ENCODE peak calls at places on chromosomes 2 and 18, in six cellular contexts. U is neural crest cell, P is fibroblast of villous mesenchyme, E is fibroblast of mammary gland, V is cardiac muscle cell, B is endodermal cell. S is an unnamed sample.

GRCh38 chr2:71608034-71608433 is 154.7 kb downstream of the DYSF start:
- DNase-seq in U (no peak), P (no peak), E (no peak), V (no peak), B (peak; percentile 33), S (no peak)

GRCh38 chr2:119888673-119889072 is 124.2 kb upstream of the EPB41L5 start:
- DNase-seq in U (no peak), P (peak; percentile 76), E (peak; percentile 92), V (peak; percentile 76), B (no peak), S (no peak)

GRCh38 chr2:67923696-67924095 is 139.1 kb downstream of the C1D start:
- DNase-seq in U (no peak), P (no peak), E (peak; percentile 34), V (peak; percentile 29), B (no peak), S (no peak)

GRCh38 chr2:122368576-122369243 is 613.3 kb downstream of the TSN start:
- DNase-seq in U (no peak), P (no peak), E (no peak), V (peak; percentile 14), B (peak; percentile 52), S (no peak)

GRCh38 chr2:26279886-26280285 is 35.1 kb downstream of the HADHB start:
- DNase-seq in U (no peak), P (no peak), E (no peak), V (no peak), B (no peak), S (no peak)

GRCh38 chr2:166081131-166081632 is 46.6 kb downstream of the SCN1A start:
- DNase-seq in U (no peak), P (no peak), E (no peak), V (no peak), B (no peak), S (no peak)

GRCh38 chr18:70931942-70932814 is 643.3 kb downstream of the SOCS6 start:
- DNase-seq in U (no peak), P (peak; percentile 11), E (peak; percentile 45), V (peak; percentile 71), B (no peak), S (no peak)

GRCh38 chr2:40625849-40626248 is 174.0 kb upstream of the SLC8A1 start:
- DNase-seq in U (no peak), P (peak; percentile 72), E (peak; percentile 91), V (peak; percentile 71), B (no peak), S (no peak)

GRCh38 chr18:34083910-34084309 is 140.8 kb downstream of the NOL4 start:
- DNase-seq in U (no peak), P (no peak), E (no peak), V (no peak), B (no peak), S (no peak)

GRCh38 chr2:120264995-120265394 is 12.3 kb downstream of the RALB start:
- DNase-seq in U (no peak), P (no peak), E (no peak), V (no peak), B (no peak), S (no peak)

GRCh38 chr2:181047829-181048228 is 67.4 kb downstream of the UBE2E3 start:
- DNase-seq in U (no peak), P (no peak), E (no peak), V (no peak), B (no peak), S (no peak)

GRCh38 chr2:30942430-30942829 is 135.2 kb upstream of the CAPN13 start:
- DNase-seq in U (no peak), P (no peak), E (no peak), V (no peak), B (no peak), S (no peak)

GRCh38 chr2:86238354-86238753 is 39.1 kb downstream of the MRPL35 start:
- DNase-seq in U (no peak), P (no peak), E (no peak), V (no peak), B (no peak), S (no peak)

GRCh38 chr18:6644841-6645240 is 84.7 kb upstream of the ARHGAP28 start:
- DNase-seq in U (no peak), P (no peak), E (no peak), V (no peak), B (peak; percentile 61), S (no peak)

GRCh38 chr2:233638836-233639235 is 2.6 kb downstream of the UGT1A10 start:
- DNase-seq in U (no peak), P (no peak), E (no peak), V (no peak), B (no peak), S (no peak)

GRCh38 chr2:222969491-222969890 is 82.5 kb upstream of the KCNE4 start:
- DNase-seq in U (no peak), P (peak; percentile 75), E (peak; percentile 73), V (peak; percentile 86), B (no peak), S (no peak)

GRCh38 chr2:193966590-193966989 is 1690.4 kb upstream of the SLC39A10 start:
- DNase-seq in U (no peak), P (peak; percentile 48), E (peak; percentile 82), V (peak; percentile 81), B (peak; percentile 59), S (no peak)

GRCh38 chr2:193965263-193965662 is 1691.8 kb upstream of the SLC39A10 start:
- DNase-seq in U (no peak), P (no peak), E (no peak), V (no peak), B (peak; percentile 79), S (no peak)

DNA sequence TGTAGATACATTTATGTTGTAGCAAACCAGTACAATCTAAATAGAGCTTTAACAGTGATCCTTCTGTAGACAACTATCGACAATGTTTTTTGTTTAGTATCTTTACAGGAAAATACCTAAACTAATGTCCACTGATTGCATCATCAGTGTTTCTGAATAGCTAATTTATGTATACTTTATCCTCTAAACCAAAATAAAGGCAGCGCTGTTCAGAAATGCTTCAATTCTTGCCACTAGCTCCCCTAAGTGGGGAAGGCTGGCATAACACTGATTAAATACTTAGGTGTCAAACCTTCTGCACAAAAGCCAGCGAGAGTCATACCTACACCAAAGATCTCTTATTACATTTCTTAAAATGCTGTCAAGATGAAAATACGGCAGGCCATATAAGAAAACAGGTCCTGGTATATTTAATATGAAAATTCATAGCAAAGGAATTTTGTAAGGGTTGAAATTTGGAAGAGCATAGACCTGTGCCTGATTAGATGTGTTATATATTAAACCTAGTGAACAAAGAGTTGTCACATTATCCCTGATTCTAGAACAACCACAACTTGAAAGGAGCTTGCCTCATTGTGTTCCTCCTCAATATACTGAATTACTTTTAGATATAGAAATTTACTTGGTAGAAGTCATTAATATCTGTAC is 1693.4 kb upstream of the SLC39A10 start:
- DNase-seq in U (peak; percentile 36), P (peak; percentile 45), E (peak; percentile 61), V (peak; percentile 73), B (peak; percentile 56), S (no peak)
- TF ChIP-seq CTCF in U (peak; percentile 73), P (peak; percentile 44), E (peak; percentile 76), V (peak; percentile 71), B (peak; percentile 80), S (peak; percentile 47)

DNA sequence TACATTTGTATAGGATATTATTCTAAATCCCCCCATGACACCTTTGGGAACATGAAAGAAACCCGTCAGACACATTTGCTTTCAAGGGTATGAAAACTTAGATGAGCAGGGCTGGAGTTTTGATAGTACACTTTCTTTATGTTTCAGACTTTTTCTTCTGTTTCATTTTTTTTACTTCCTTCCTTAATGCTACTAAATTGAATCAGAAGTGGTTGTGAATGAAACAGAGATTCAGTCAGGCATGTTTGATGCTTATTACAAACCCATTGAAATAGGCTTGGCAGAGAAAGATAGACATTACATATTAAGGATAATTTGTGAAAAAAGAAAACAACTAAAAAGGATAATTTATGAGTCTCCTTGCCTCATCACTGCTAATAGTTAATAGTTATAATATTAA is 26.8 kb downstream of the SLC30A6 start:
- DNase-seq in U (no peak), P (no peak), E (no peak), V (no peak), B (no peak), S (no peak)
- TF ChIP-seq CTCF in U (no peak), P (no peak), E (no peak), V (no peak), B (no peak), S (no peak)

GRCh38 chr2:10276481-10277292 is 26.0 kb upstream of the HPCAL1 start:
- DNase-seq in U (no peak), P (no peak), E (no peak), V (no peak), B (no peak), S (no peak)

GRCh38 chr2:10278763-10279471 is 23.8 kb upstream of the HPCAL1 start:
- DNase-seq in U (no peak), P (no peak), E (peak; percentile 31), V (no peak), B (no peak), S (no peak)

GRCh38 chr2:10279472-10279870 is 23.2 kb upstream of the HPCAL1 start:
- DNase-seq in U (no peak), P (no peak), E (no peak), V (no peak), B (no peak), S (no peak)

GRCh38 chr2:10278029-10278762 is 24.5 kb upstream of the HPCAL1 start:
- DNase-seq in U (no peak), P (peak; percentile 74), E (peak; percentile 94), V (peak; percentile 77), B (no peak), S (no peak)

DNA sequence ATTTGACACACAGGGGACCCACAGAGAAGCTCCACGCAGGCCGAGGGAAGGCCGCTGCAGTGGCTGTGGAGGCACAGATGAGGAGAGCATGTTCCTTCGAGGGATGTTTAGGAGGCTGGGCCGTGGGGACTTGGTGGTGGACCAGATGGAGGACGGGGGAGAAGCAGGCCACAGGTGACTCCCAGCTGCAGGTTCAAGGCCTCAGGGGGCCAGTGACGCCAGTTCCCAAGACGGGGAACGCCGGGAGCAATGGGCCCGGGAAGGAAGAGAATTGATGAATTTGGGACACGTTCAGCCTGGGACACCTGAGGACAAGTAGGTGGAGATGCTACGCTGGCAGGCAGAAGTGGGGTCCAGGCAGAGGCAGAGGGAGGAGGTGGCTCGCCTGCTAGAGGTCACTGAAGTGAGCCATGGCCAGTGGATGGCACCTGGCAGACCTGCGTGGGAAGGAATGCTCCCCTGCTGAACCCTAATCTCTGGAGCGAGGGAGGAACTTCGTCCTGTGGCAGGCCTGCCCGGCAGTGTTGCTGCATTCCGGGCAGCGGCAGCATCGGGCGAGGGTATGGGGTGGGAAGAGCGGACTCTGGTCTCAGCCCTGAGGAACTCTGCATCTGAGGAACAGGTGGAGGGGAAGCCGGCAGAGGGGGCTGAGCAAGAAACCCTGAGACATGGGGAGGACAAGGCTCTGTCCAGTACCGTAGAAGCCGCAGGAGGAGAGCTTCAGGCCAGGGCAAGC is 25.2 kb upstream of the HPCAL1 start:
- DNase-seq in U (no peak), P (no peak), E (no peak), V (no peak), B (no peak), S (no peak)
- TF ChIP-seq CTCF in U (no peak), P (no peak), E (no peak), V (no peak), B (no peak), S (no peak)

GRCh38 chr2:105298017-105298416 is 31.5 kb downstream of the TGFBRAP1 start:
- DNase-seq in U (no peak), P (no peak), E (no peak), V (no peak), B (no peak), S (no peak)

GRCh38 chr2:105301646-105302045 is 27.9 kb downstream of the TGFBRAP1 start:
- DNase-seq in U (no peak), P (no peak), E (no peak), V (no peak), B (peak; percentile 5), S (no peak)

GRCh38 chr2:105297211-105297610 is 32.3 kb downstream of the TGFBRAP1 start:
- DNase-seq in U (no peak), P (no peak), E (no peak), V (no peak), B (peak; percentile 22), S (no peak)

GRCh38 chr2:105296017-105296611 is 33.4 kb downstream of the TGFBRAP1 start:
- DNase-seq in U (no peak), P (no peak), E (no peak), V (no peak), B (peak; percentile 0), S (no peak)

GRCh38 chr2:105299290-105299689 is 30.2 kb downstream of the TGFBRAP1 start:
- DNase-seq in U (no peak), P (no peak), E (no peak), V (no peak), B (peak; percentile 75), S (no peak)
- TF ChIP-seq CTCF in U (peak; percentile 26), P (no peak), E (no peak), V (no peak), B (peak; percentile 60), S (no peak)

S was measured in D721Med.